ENCODE peak calls at places on chromosomes 4 and X, in six cellular contexts. K, C, W, J, E and A are unnamed samples.
A peak's percentile ranks its signal among the peaks of the same experiment; 100 is the strongest.

GRCh38 chr4:124459196-124459921 is 253.2 kb downstream of the ANKRD50 start:
- DNase-seq in K (no peak), C (no peak), W (no peak), J (no peak), E (peak; percentile 3), A (no peak)

GRCh38 chrX:46306103-46306502 is 239.1 kb downstream of the ZNF674 start:
- DNase-seq in K (no peak), C (no peak), W (no peak), J (no peak), E (no peak), A (no peak)

GRCh38 chr4:168621806-168622589 is 125.1 kb downstream of the PALLD start:
- DNase-seq in K (no peak), C (no peak), W (no peak), J (peak; percentile 73), E (peak; percentile 69), A (no peak)

GRCh38 chr4:126513596-126513995 is 1119.2 kb upstream of the INTU start:
- DNase-seq in K (no peak), C (no peak), W (no peak), J (no peak), E (peak; percentile 1), A (no peak)

GRCh38 chr4:78656968-78657445 is 105.4 kb downstream of the ANXA3 start:
- DNase-seq in K (peak; percentile 8), C (no peak), W (peak; percentile 41), J (no peak), E (no peak), A (peak; percentile 59)

GRCh38 chrX:106751407-106751806 is 24.9 kb downstream of the RNF128 start:
- DNase-seq in K (no peak), C (no peak), W (no peak), J (no peak), E (no peak), A (no peak)

GRCh38 chr4:175891863-175892262 is 79.8 kb upstream of the GPM6A start:
- DNase-seq in K (no peak), C (no peak), W (peak; percentile 68), J (no peak), E (peak; percentile 12), A (peak; percentile 16)

GRCh38 chr4:105624530-105624929 is 72.1 kb downstream of the ARHGEF38 start:
- DNase-seq in K (no peak), C (peak; percentile 31), W (no peak), J (no peak), E (peak; percentile 78), A (no peak)

GRCh38 chr4:7394681-7395451 is 39.9 kb downstream of the PSAPL1 start:
- DNase-seq in K (no peak), C (no peak), W (no peak), J (no peak), E (no peak), A (no peak)

GRCh38 chr4:96356591-96357360 is 516.9 kb downstream of the PDHA2 start:
- DNase-seq in K (no peak), C (no peak), W (no peak), J (no peak), E (peak; percentile 63), A (no peak)

GRCh38 chr4:85756938-85757337 is 282.0 kb downstream of the ARHGAP24 start:
- DNase-seq in K (no peak), C (no peak), W (peak; percentile 68), J (no peak), E (peak; percentile 80), A (peak; percentile 53)

GRCh38 chr4:142194905-142195304 is 558.5 kb downstream of the IL15 start:
- DNase-seq in K (no peak), C (no peak), W (no peak), J (no peak), E (no peak), A (no peak)

GRCh38 chrX:115260330-115260729 is 26.4 kb upstream of the LRCH2 start:
- DNase-seq in K (no peak), C (no peak), W (no peak), J (peak; percentile 3), E (peak; percentile 5), A (peak; percentile 1)

GRCh38 chrX:39759526-39760224 is 338.1 kb downstream of the BCOR start:
- DNase-seq in K (no peak), C (peak; percentile 48), W (peak; percentile 46), J (peak; percentile 41), E (peak; percentile 66), A (no peak)

GRCh38 chrX:38085797-38086196 is 79.4 kb downstream of the SYTL5 start:
- DNase-seq in K (no peak), C (no peak), W (no peak), J (no peak), E (no peak), A (no peak)
- H3K4me3 ChIP-seq in K (no peak overlapping the region), C (no peak overlapping the region), W (no peak overlapping the region), J (no peak overlapping the region), E (no peak overlapping the region), A (no peak overlapping the region)

DNA sequence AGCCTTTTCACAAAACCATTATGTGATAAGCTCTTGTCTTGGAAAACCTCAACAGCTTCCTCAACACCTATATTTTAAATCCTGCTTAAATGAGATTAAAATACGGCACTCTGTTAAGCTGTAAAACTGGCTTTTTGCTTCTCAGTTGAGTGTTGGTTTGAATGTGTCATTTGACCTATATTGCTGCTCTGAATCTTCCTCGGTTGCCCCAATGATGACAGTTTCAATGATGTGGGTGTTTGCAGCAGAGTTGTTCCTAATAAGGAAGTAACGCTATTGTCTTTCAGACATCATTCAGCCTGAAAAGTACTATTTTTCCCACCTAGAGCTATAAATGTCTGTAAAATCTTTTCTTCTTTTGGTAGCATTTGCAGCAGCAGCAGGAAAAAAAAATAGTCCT is 332.9 kb downstream of the IL1RAPL1 start:
- DNase-seq in K (no peak), C (no peak), W (no peak), J (no peak), E (no peak), A (no peak)
- H3K4me3 ChIP-seq in K (no peak overlapping the region), C (no peak overlapping the region), W (no peak overlapping the region), J (no peak overlapping the region), E (no peak overlapping the region), A (no peak overlapping the region)

GRCh38 chr4:185654965-185655554 is 119.8 kb upstream of the PDLIM3 start:
- DNase-seq in K (no peak), C (no peak), W (no peak), J (no peak), E (no peak), A (no peak)

GRCh38 chr4:185654311-185654710 is 119.0 kb upstream of the PDLIM3 start:
- DNase-seq in K (no peak), C (no peak), W (no peak), J (no peak), E (no peak), A (no peak)

GRCh38 chr4:185657191-185657590 is 121.9 kb upstream of the PDLIM3 start:
- DNase-seq in K (no peak), C (no peak), W (no peak), J (no peak), E (no peak), A (no peak)

GRCh38 chr4:185657699-185658098 is 122.4 kb upstream of the PDLIM3 start:
- DNase-seq in K (no peak), C (no peak), W (no peak), J (no peak), E (no peak), A (no peak)

GRCh38 chr4:185656467-185656890 is 121.2 kb upstream of the PDLIM3 start:
- DNase-seq in K (no peak), C (peak; percentile 34), W (no peak), J (no peak), E (peak; percentile 75), A (no peak)
- H3K4me3 ChIP-seq in K (no peak overlapping the region), C (no peak overlapping the region), W (no peak overlapping the region), J (no peak overlapping the region), E (no peak overlapping the region), A (no peak overlapping the region)

GRCh38 chrX:101409043-101409442 is 1.0 kb downstream of the HNRNPH2 start:
- DNase-seq in K (no peak), C (no peak), W (no peak), J (no peak), E (no peak), A (no peak)
- H3K4me3 ChIP-seq in K (peak overlapping the region; percentile 91), C (no peak overlapping the region), W (peak overlapping the region; percentile 83), J (peak overlapping the region; percentile 68), E (peak overlapping the region; percentile 60), A (peak overlapping the region; percentile 78)

DNA sequence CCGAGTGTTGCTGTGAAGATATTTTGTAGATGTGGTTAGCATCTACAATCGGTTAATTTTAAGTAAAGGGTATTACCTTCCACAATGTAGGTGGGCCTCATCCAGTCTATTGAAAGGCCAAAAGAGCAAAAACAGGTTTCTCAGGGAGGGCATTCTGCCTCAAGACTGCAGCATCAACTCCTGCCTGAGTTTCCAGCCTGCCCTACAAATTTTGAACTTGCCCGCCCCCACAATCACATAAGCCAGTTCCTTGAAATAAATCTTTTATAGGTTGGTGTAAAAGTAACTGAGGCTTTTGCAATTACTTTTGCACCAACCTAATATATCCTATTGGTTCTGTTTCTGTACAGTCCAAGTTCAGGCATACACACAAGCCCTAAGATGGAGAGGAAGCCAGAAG is 22.1 kb upstream of the PI4K2B start:
- DNase-seq in K (no peak), C (no peak), W (no peak), J (no peak), E (no peak), A (no peak)
- H3K4me3 ChIP-seq in K (no peak overlapping the region), C (no peak overlapping the region), W (no peak overlapping the region), J (no peak overlapping the region), E (no peak overlapping the region), A (no peak overlapping the region)